ENCODE peak calls at places on chromosomes 1 and 21, in nine cellular contexts. L is HepG2, Z is suprapubic skin, A is tibial nerve, K is sigmoid colon, P is esophagus muscularis mucosa, F is transverse colon, V is stomach, H is A549. Y is an unnamed sample.

GRCh38 chr1:230167419-230167852 is 100.4 kb downstream of the GALNT2 start:
- DNase-seq in L (peak), A (no peak), P (no peak), K (peak), V (no peak), H (peak), F (no peak), Z (peak), Y (no peak)

GRCh38 chr21:38756746-38757145 is 49.0 kb upstream of the ETS2 start:
- DNase-seq in F (no peak), P (no peak), L (no peak), Z (no peak), V (no peak), A (no peak), H (peak), K (no peak), Y (no peak)

GRCh38 chr1:243562473-243562872 is 287.6 kb downstream of the AKT3 start:
- DNase-seq in F (no peak), K (peak), H (no peak), L (no peak), Z (no peak), P (no peak), A (no peak), V (no peak), Y (no peak)

GRCh38 chr1:223242971-223243370 is 99.9 kb upstream of the TLR5 start:
- DNase-seq in K (no peak), V (no peak), P (no peak), L (no peak), H (no peak), F (no peak), A (no peak), Z (no peak), Y (no peak)

GRCh38 chr1:54777431-54777830 is 13.1 kb upstream of the PARS2 start:
- DNase-seq in F (no peak), P (no peak), K (no peak), L (no peak), A (no peak), V (no peak), H (no peak), Z (no peak), Y (no peak)

GRCh38 chr1:27045973-27046558 is 33.4 kb upstream of the TENT5B start:
- DNase-seq in A (peak), K (peak), Z (no peak), H (peak), F (peak), L (peak), V (peak), P (no peak), Y (peak)

GRCh38 chr1:44544960-44545359 is 129.3 kb downstream of the TMEM53 start:
- DNase-seq in H (no peak), L (no peak), F (no peak), V (no peak), K (no peak), P (no peak), Z (no peak), A (no peak), Y (no peak)

GRCh38 chr1:179447489-179447888 is 81.7 kb downstream of the AXDND1 start:
- DNase-seq in K (no peak), A (no peak), P (no peak), F (no peak), H (peak), V (no peak), Z (no peak), L (peak), Y (no peak)

GRCh38 chr1:41775961-41776585 is 142.6 kb downstream of the HIVEP3 start:
- DNase-seq in P (no peak), F (no peak), H (no peak), A (no peak), L (no peak), V (no peak), Z (no peak), K (no peak), Y (no peak)

GRCh38 chr1:112674986-112675727 is 698 bp downstream of the MOV10 start:
- DNase-seq in K (peak), A (no peak), V (no peak), L (peak), F (peak), Z (peak), H (no peak), P (no peak), Y (peak)

GRCh38 chr1:79945391-79945790 is 938.9 kb upstream of the ADGRL4 start:
- DNase-seq in A (no peak), F (no peak), V (no peak), P (no peak), K (no peak), Z (no peak), L (no peak), H (no peak), Y (no peak)

GRCh38 chr21:29892379-29892778 is 47.4 kb downstream of the GRIK1 start:
- DNase-seq in H (no peak), K (no peak), L (no peak), F (no peak), P (no peak), Z (no peak), V (no peak), A (no peak), Y (no peak)

GRCh38 chr1:183609313-183609712 is 19.1 kb upstream of the NCF2 start:
- DNase-seq in K (peak), A (peak), Z (no peak), H (peak), V (peak), F (peak), P (no peak), L (peak), Y (peak)

GRCh38 chr1:906532-907420 is 16.9 kb upstream of the SAMD11 start:
- DNase-seq in V (peak), K (peak), P (no peak), L (no peak), H (peak), Z (peak), A (peak), F (peak), Y (no peak)

GRCh38 chr1:227395391-227396028 is 77.2 kb upstream of the CDC42BPA start:
- DNase-seq in L (no peak), V (no peak), Z (no peak), P (no peak), A (no peak), K (no peak), F (no peak), H (no peak), Y (no peak)

GRCh38 chr1:238681021-238681420 is 705.3 kb upstream of the CHRM3 start:
- DNase-seq in A (no peak), P (no peak), F (no peak), K (no peak), Z (no peak), H (peak), L (no peak), V (no peak), Y (no peak)

GRCh38 chr1:169132512-169133227 is 26.2 kb downstream of the ATP1B1 start:
- DNase-seq in P (no peak), L (no peak), K (no peak), H (no peak), V (no peak), A (no peak), F (no peak), Z (no peak), Y (no peak)

GRCh38 chr1:56385314-56385713 is 194.0 kb downstream of the PLPP3 start:
- DNase-seq in V (no peak), Z (no peak), F (no peak), H (no peak), A (no peak), K (no peak), L (no peak), P (no peak), Y (no peak)

GRCh38 chr1:212827831-212828278 is 19.6 kb downstream of the SPATA45 start:
- DNase-seq in F (peak), A (no peak), L (peak), P (no peak), V (no peak), Z (no peak), K (no peak), H (peak), Y (no peak)

GRCh38 chr1:201406831-201407406 is 7.8 kb upstream of the LAD1 start:
- DNase-seq in L (peak), V (peak), A (no peak), K (no peak), P (no peak), F (peak), Z (no peak), H (peak), Y (no peak)

GRCh38 chr1:247110627-247111258 is 6.6 kb upstream of the ZNF669 start:
- DNase-seq in A (no peak), F (no peak), K (no peak), Z (no peak), H (no peak), L (no peak), P (peak), V (no peak), Y (no peak)

GRCh38 chr1:16724718-16725438 is 15.4 kb upstream of the RNU1-4 start:
- DNase-seq in Z (peak), H (no peak), K (peak), L (no peak), P (peak), A (peak), F (peak), V (peak), Y (no peak)

GRCh38 chr1:247286134-247286670 is 30.3 kb downstream of the VN1R5 start:
- DNase-seq in V (no peak), Z (no peak), K (no peak), A (no peak), P (peak), H (no peak), F (no peak), L (no peak), Y (no peak)

GRCh38 chr1:219681876-219682275 is 69.0 kb upstream of the ZC3H11B start:
- DNase-seq in K (no peak), F (no peak), V (no peak), Z (no peak), H (no peak), A (no peak), P (no peak), L (no peak), Y (no peak)

GRCh38 chr1:41122148-41122547 is 100.6 kb upstream of the SLFNL1 start:
- DNase-seq in P (no peak), L (no peak), H (no peak), K (no peak), F (no peak), V (no peak), Z (no peak), A (no peak), Y (no peak)

GRCh38 chr1:184507604-184508289 is 120.9 kb downstream of the C1orf21 start:
- DNase-seq in L (no peak), A (no peak), F (no peak), Z (no peak), V (no peak), H (no peak), P (no peak), K (no peak), Y (no peak)

GRCh38 chr1:38261574-38261973 is 215.0 kb upstream of the POU3F1 start:
- DNase-seq in V (no peak), F (no peak), K (no peak), P (no peak), L (no peak), Z (no peak), A (no peak), H (no peak), Y (no peak)

GRCh38 chr1:182430263-182431068 is 19.5 kb upstream of the RGSL1 start:
- DNase-seq in K (no peak), V (no peak), L (no peak), Z (no peak), P (no peak), H (no peak), A (no peak), F (no peak), Y (no peak)

GRCh38 chr1:151327903-151328674 is 873 bp upstream of the PI4KB start:
- DNase-seq in Z (no peak), F (peak), P (no peak), H (peak), K (no peak), L (no peak), V (no peak), A (no peak), Y (peak)

GRCh38 chr1:155976913-155977606 is 1.3 kb downstream of the ARHGEF2 start:
- DNase-seq in V (no peak), L (no peak), Z (no peak), A (no peak), K (no peak), F (peak), H (no peak), P (no peak), Y (no peak)

GRCh38 chr1:215290018-215290417 is 207.5 kb downstream of the KCNK2 start:
- DNase-seq in H (no peak), P (no peak), F (no peak), A (no peak), L (no peak), Z (no peak), V (no peak), K (no peak), Y (no peak)

GRCh38 chr21:45326834-45327457 is 39.3 kb upstream of the POFUT2 start:
- DNase-seq in A (no peak), L (no peak), V (no peak), Z (no peak), F (no peak), P (no peak), H (no peak), K (peak), Y (no peak)

GRCh38 chr1:245046764-245047163 is 108.0 kb upstream of the KIF26B start:
- DNase-seq in H (no peak), V (no peak), A (no peak), F (no peak), Z (no peak), P (no peak), K (no peak), L (no peak), Y (no peak)

GRCh38 chr1:192261476-192261875 is 55.3 kb upstream of the RGS21 start:
- DNase-seq in H (no peak), Z (no peak), K (no peak), V (no peak), A (no peak), P (no peak), L (no peak), F (no peak), Y (no peak)

GRCh38 chr21:33848252-33848953 is 67.2 kb downstream of the ATP5PO start:
- DNase-seq in H (no peak), Z (no peak), F (peak), V (no peak), K (no peak), A (no peak), L (no peak), P (no peak), Y (no peak)

GRCh38 chr1:85224734-85225623 is 24.2 kb upstream of the SYDE2 start:
- DNase-seq in V (peak), Z (no peak), K (no peak), A (no peak), P (no peak), L (no peak), H (no peak), F (peak), Y (no peak)

GRCh38 chr1:66676616-66677298 is 75.5 kb upstream of the DYNLT5 start:
- DNase-seq in A (no peak), L (no peak), P (no peak), Z (no peak), H (peak), V (no peak), F (no peak), K (no peak), Y (no peak)

GRCh38 chr1:207423560-207424292 is 30.4 kb upstream of the CR2 start:
- DNase-seq in P (no peak), H (no peak), V (no peak), L (no peak), A (no peak), K (no peak), Z (no peak), F (no peak), Y (no peak)

GRCh38 chr1:225872075-225872430 is 10.1 kb downstream of the TMEM63A start:
- DNase-seq in L (no peak), V (no peak), P (no peak), A (no peak), H (no peak), F (no peak), Z (no peak), K (no peak), Y (no peak)

GRCh38 chr1:171983584-171983983 is 142.3 kb downstream of the DNM3 start:
- DNase-seq in L (no peak), V (no peak), F (no peak), Z (no peak), H (peak), K (no peak), A (no peak), P (no peak), Y (no peak)
- TF ChIP-seq CTCF in L (no peak), V (no peak), F (no peak), Z (no peak), H (peak), K (no peak), A (no peak), P (no peak), Y (no peak)

DNA sequence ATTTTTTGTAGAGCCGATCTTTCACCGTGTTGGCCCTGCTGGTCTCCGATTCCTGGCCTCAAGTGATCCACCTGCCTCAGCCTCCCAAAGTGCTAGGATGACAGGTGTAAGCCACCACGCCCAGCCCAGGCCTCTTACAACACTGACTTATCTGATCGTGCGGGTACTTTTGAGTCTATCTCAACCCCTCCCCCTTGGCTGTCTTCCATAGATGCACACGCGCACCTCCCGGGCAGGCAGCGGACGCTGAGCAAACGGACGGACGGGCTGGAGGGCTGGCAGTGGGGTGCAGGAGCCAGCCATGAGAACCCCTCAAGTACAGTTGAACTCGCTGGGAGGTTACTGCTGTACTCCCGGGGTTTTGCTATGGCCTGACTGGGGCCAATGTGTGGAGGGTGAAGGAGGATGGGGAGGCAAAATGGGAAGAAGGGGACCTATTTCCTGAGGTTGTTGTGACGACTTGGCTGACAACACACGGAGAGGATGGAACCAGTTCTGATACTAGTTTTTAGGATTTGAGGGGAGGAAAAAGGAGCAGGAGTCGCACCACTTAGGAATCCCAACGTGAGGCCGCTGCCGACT is 959 bp downstream of the CD58 start:
- DNase-seq in F (peak), Z (no peak), L (peak), K (peak), V (peak), P (peak), A (peak), H (peak), Y (peak)
- TF ChIP-seq EP300 in F (no peak), Z (no peak), L (no peak), K (no peak), V (no peak), P (no peak), A (no peak), H (no peak), Y (no peak)

GRCh38 chr1:234542211-234542850 is 63.4 kb upstream of the TARBP1 start:
- DNase-seq in P (no peak), H (no peak), L (no peak), V (peak), F (no peak), Z (no peak), K (peak), A (no peak), Y (peak)

GRCh38 chr1:234544094-234544579 is 65.2 kb upstream of the TARBP1 start:
- DNase-seq in K (peak), F (peak), L (peak), P (no peak), H (peak), V (peak), A (peak), Z (no peak), Y (peak)

GRCh38 chr1:234545512-234546386 is 64.2 kb downstream of the IRF2BP2 start:
- DNase-seq in K (peak), Z (no peak), L (peak), P (no peak), A (no peak), H (peak), F (no peak), V (no peak), Y (peak)

GRCh38 chr1:234541281-234541975 is 62.4 kb upstream of the TARBP1 start:
- DNase-seq in A (no peak), P (no peak), K (peak), F (no peak), V (no peak), L (no peak), H (peak), Z (no peak), Y (peak)

DNA sequence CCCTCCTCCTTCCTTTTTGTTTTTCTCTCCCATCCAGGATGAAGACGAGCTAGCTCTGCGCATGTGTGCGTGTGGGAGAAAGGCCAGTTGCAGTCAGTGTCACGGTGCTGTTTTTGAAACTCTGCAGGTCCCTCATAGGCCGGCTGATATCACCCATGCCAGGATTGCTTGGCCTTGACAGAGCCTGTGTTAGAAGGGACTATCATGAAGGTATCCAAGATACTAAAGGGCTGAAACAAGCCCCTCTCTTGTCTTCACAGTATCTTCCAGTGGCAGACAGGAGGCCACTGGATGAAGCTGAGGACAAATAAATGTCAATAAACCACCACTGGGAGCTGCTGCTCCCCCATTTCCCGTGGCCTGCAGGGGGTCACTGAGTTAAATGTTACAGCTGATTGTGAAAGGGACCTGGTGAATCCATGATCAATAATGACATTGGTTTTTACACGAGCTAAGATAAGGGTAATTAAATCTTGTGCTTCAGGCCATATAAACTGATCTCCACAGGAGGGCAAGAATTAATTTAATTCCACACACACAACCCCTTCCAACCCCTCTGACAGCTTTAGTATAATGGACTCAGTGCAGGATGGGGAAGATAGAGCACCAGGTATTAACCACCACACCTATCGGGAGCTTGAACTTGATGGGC is 64.6 kb upstream of the TARBP1 start:
- DNase-seq in A (no peak), K (peak), P (no peak), V (no peak), H (no peak), Z (no peak), F (peak), L (no peak), Y (peak)
- TF ChIP-seq CTCF in A (no peak), K (no peak), P (no peak), V (no peak), H (no peak), Z (no peak), F (peak), L (peak), Y (peak)

GRCh38 chr1:25912076-25912831 is 6.0 kb upstream of the STMN1 start:
- DNase-seq in A (no peak), Z (no peak), V (no peak), F (no peak), L (no peak), K (no peak), P (no peak), H (peak), Y (no peak)
- TF ChIP-seq EP300 in A (no peak), Z (no peak), V (no peak), F (no peak), L (no peak), K (no peak), P (no peak), H (no peak), Y (no peak)

GRCh38 chr21:37005548-37006242 is 807 bp upstream of the RIPPLY3 start:
- DNase-seq in P (no peak), A (no peak), K (no peak), H (no peak), V (no peak), F (no peak), L (no peak), Z (no peak), Y (no peak)

GRCh38 chr21:37006243-37006520 is 320 bp upstream of the RIPPLY3 start:
- DNase-seq in F (no peak), K (no peak), V (no peak), H (no peak), A (no peak), Z (no peak), L (no peak), P (no peak), Y (no peak)

GRCh38 chr21:37008705-37009104 is 2.2 kb downstream of the RIPPLY3 start:
- DNase-seq in P (no peak), A (no peak), K (no peak), L (no peak), Z (no peak), H (no peak), F (no peak), V (no peak), Y (no peak)

GRCh38 chr21:37009740-37010341 is 3.3 kb downstream of the RIPPLY3 start:
- DNase-seq in V (peak), F (peak), Z (peak), A (peak), H (peak), L (peak), P (peak), K (peak), Y (peak)

GRCh38 chr21:37006521-37007291 is at the start of gene RIPPLY3:
- DNase-seq in K (no peak), F (no peak), P (no peak), A (no peak), H (peak), Z (no peak), V (no peak), L (no peak), Y (no peak)
- TF ChIP-seq CTCF in K (no peak), F (no peak), P (no peak), A (no peak), H (no peak), Z (no peak), V (no peak), L (no peak), Y (no peak)

Y was measured in ovary.